ENCODE peak calls at places on chromosomes 16 and 17, in nine cellular contexts. U, C, T, F, I, O, Q, X and D are unnamed samples. For H3K27me3, the result is how much of the 10 kb centered on the place peaks cover.

GRCh38 chr16:27703121-27703520 is 153.2 kb downstream of the KATNIP start:
- DNase-seq in X (no peak), O (no peak), I (no peak), U (no peak), C (peak), F (no peak), Q (no peak), T (no peak), D (peak)

GRCh38 chr17:28875856-28876564 is 21.2 kb downstream of the ERAL1 start:
- DNase-seq in Q (no peak), C (no peak), X (no peak), U (no peak), T (no peak), F (peak), I (no peak), O (no peak), D (no peak)

GRCh38 chr16:29983420-29984136 is 9.9 kb downstream of the TAOK2 start:
- DNase-seq in U (no peak), C (no peak), Q (no peak), X (no peak), F (no peak), T (no peak), O (no peak), I (no peak), D (peak)

GRCh38 chr16:5756969-5757368 is 659.4 kb upstream of the EEF2KMT start:
- DNase-seq in F (no peak), X (no peak), O (no peak), T (no peak), U (no peak), C (no peak), Q (no peak), I (no peak), D (no peak)

GRCh38 chr16:3187798-3188674 is at the start of gene OR1F1:
- DNase-seq in F (no peak), T (no peak), I (no peak), U (no peak), X (no peak), O (no peak), Q (no peak), C (no peak), D (peak)

GRCh38 chr17:76833747-76834146 is 34.5 kb upstream of the MGAT5B start:
- DNase-seq in Q (no peak), I (no peak), U (no peak), X (no peak), F (no peak), C (no peak), O (no peak), T (no peak), D (no peak)

GRCh38 chr16:50668368-50669008 is 12.6 kb downstream of the SNX20 start:
- DNase-seq in U (no peak), O (no peak), Q (no peak), T (no peak), I (no peak), C (no peak), X (no peak), F (no peak), D (peak)

GRCh38 chr17:17884281-17885028 is 47.7 kb upstream of the SREBF1 start:
- DNase-seq in T (no peak), F (peak), U (no peak), I (no peak), O (no peak), Q (no peak), C (no peak), X (no peak), D (no peak)

GRCh38 chr17:3964203-3965122 is at the start of gene ATP2A3:
- DNase-seq in T (no peak), C (peak), I (peak), X (no peak), O (no peak), F (no peak), U (peak), Q (peak), D (peak)

GRCh38 chr16:54576776-54577175 is 290.2 kb upstream of the IRX3 start:
- DNase-seq in I (no peak), U (no peak), O (no peak), X (no peak), T (no peak), F (no peak), C (no peak), Q (no peak), D (no peak)

GRCh38 chr16:54582631-54583250 is 296.2 kb upstream of the IRX3 start:
- DNase-seq in X (no peak), I (no peak), C (no peak), U (no peak), F (no peak), O (peak), Q (no peak), T (no peak), D (no peak)

GRCh38 chr16:54577566-54578180 is 291.1 kb upstream of the IRX3 start:
- DNase-seq in U (no peak), X (no peak), C (no peak), Q (no peak), T (no peak), F (no peak), O (no peak), I (no peak), D (no peak)
- H3K4me3 ChIP-seq in U (no peak), X (no peak), C (no peak), Q (no peak), T (no peak), F (no peak), O (no peak), I (no peak), D (no peak)

GRCh38 chr16:14585287-14585686 is 44.8 kb downstream of the PARN start:
- DNase-seq in T (no peak), Q (no peak), F (no peak), O (no peak), I (no peak), U (no peak), X (no peak), C (no peak), D (no peak)

DNA sequence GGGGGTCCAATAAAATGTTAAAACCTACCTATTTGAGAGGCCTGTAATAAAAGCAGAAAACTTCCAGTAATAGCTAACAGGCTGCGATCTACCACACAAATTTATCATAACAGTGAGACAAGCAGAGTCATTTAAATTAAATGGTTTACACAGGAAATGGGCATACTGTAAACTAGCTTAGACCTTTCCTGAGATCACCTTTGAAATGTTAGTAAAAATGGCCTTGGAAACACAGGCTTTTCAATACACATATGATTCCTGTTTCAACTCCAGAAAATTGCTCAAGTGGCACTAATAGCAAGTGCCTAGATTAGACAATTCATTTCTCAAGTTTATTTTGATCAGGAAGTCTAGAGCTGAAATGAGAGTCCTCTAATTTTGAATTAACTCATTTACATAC is 43.4 kb downstream of the PARN start:
- DNase-seq in Q (no peak), C (no peak), T (no peak), I (no peak), X (no peak), O (no peak), F (no peak), U (no peak), D (no peak)
- H3K27ac ChIP-seq in Q (no peak), C (no peak), T (no peak), I (no peak), X (no peak), O (no peak), F (no peak), U (no peak), D (no peak)

DNA sequence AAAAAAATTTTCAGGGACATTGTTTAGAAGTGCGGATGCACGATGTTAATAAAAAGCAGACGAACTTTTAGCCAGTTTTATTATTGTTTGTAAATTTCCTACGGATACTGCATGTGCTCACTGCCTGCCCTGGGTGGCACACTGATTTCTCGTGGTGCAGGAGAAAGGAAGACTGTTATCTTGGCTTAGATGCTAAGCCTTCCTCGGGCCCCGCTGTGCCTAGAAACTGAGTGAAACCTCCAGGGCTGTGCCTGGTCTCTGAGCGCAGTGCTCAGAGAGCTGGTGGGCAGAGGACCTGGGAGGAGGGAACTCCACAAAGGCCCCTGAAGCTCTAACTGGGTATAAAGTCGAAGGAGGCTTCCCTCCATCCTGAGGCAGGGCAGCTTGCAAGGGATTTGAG is 35.4 kb upstream of the TNRC6C start:
- DNase-seq in I (no peak), F (no peak), C (no peak), T (no peak), Q (no peak), O (no peak), X (no peak), U (no peak), D (no peak)
- H3K27me3 ChIP-seq in I (under half), F (under half), C (under half), T (under half), Q (under half), O (under half), X (under half), U (under half), D (under half)

GRCh38 chr17:39618956-39619785 is 7.6 kb upstream of the PPP1R1B start:
- DNase-seq in I (no peak), T (no peak), C (no peak), O (no peak), U (no peak), Q (no peak), F (no peak), X (no peak), D (no peak)
- H3K4me3 ChIP-seq in I (no peak), T (no peak), C (peak), O (peak), U (no peak), Q (no peak), F (peak), X (no peak), D (no peak)